ENCODE peak calls at places on chromosomes 6 and 20, in four cellular contexts. T, Q, F and V are unnamed samples.

GRCh38 chr20:32914031-32914430 is 55.3 kb downstream of the EFCAB8 start:
- DNase-seq in T (no peak), Q (no peak), F (no peak), V (no peak)

GRCh38 chr20:36184816-36185776 is 30.6 kb downstream of the EPB41L1 start:
- DNase-seq in T (no peak), Q (no peak), F (no peak), V (no peak)

GRCh38 chr6:150738092-150738625 is 127.3 kb upstream of the MTHFD1L start:
- DNase-seq in T (no peak), Q (no peak), F (no peak), V (no peak)

GRCh38 chr6:137297887-137298286 is 78.7 kb upstream of the IFNGR1 start:
- DNase-seq in T (no peak), Q (peak), F (no peak), V (peak)

GRCh38 chr6:52543262-52543661 is 33.6 kb downstream of the TRAM2 start:
- DNase-seq in T (no peak), Q (no peak), F (no peak), V (no peak)

GRCh38 chr6:141321486-141322347 is 811.0 kb upstream of the GJE1 start:
- DNase-seq in T (no peak), Q (no peak), F (no peak), V (no peak)

GRCh38 chr6:63764318-63764916 is 128.8 kb downstream of the PHF3 start:
- DNase-seq in T (no peak), Q (no peak), F (peak), V (no peak)

GRCh38 chr6:155807243-155807642 is 351.6 kb upstream of the NOX3 start:
- DNase-seq in T (no peak), Q (no peak), F (no peak), V (no peak)

GRCh38 chr6:169070506-169071176 is 183.0 kb downstream of the THBS2 start:
- DNase-seq in T (no peak), Q (no peak), F (no peak), V (no peak)

GRCh38 chr6:50128420-50129005 is 78.8 kb upstream of the DEFB112 start:
- DNase-seq in T (no peak), Q (no peak), F (no peak), V (no peak)

GRCh38 chr6:155495011-155495768 is 39.6 kb upstream of the NOX3 start:
- DNase-seq in T (no peak), Q (no peak), F (no peak), V (peak)

GRCh38 chr20:57459278-57459677 is 65.7 kb downstream of the CTCFL start:
- DNase-seq in T (no peak), Q (no peak), F (no peak), V (no peak)

GRCh38 chr6:8131265-8131897 is 29.0 kb upstream of the EEF1E1 start:
- DNase-seq in T (peak), Q (peak), F (peak), V (peak)

GRCh38 chr6:10792101-10792500 is 44.5 kb downstream of the TMEM14B start:
- DNase-seq in T (no peak), Q (no peak), F (no peak), V (no peak)

GRCh38 chr6:41658551-41659069 is 20.3 kb downstream of the MDFI start:
- DNase-seq in T (no peak), Q (no peak), F (no peak), V (no peak)

GRCh38 chr6:105646391-105646867 is 243.5 kb upstream of the PREP start:
- DNase-seq in T (peak), Q (no peak), F (no peak), V (no peak)

GRCh38 chr6:34834789-34835518 is 43.1 kb downstream of the BLTP3A start:
- DNase-seq in T (no peak), Q (no peak), F (no peak), V (no peak)

GRCh38 chr6:24376875-24377274 is 19.0 kb upstream of the DCDC2 start:
- DNase-seq in T (no peak), Q (no peak), F (no peak), V (no peak)